ENCODE peak calls at places on chromosomes 6 and 20, in eight cellular contexts. P is upper lobe of right lung; J is effector memory CD4-positive, alpha-beta T cell; F is cardiac muscle cell; V is keratinocyte; E is transverse colon; G is ovary; N is lung. W is an unnamed sample. For H3K4me1, the result is how much of the 10 kb centered on the place peaks cover.

GRCh38 chr6:79777713-79778579 is 146.8 kb downstream of the SH3BGRL2 start:
- DNase-seq in P (peak), F (peak), V (no peak), G (peak), J (peak), E (peak), N (peak), W (peak)

GRCh38 chr6:87879144-87879861 is 168.3 kb upstream of the SPACA1 start:
- DNase-seq in E (peak), P (no peak), G (no peak), N (no peak), F (no peak), J (no peak), V (no peak), W (no peak)

GRCh38 chr6:20789162-20789561 is 254.9 kb downstream of the CDKAL1 start:
- DNase-seq in N (no peak), J (no peak), E (no peak), G (no peak), P (no peak), F (peak), V (no peak), W (no peak)

GRCh38 chr6:88989215-88989614 is 25.8 kb upstream of the RNGTT start:
- DNase-seq in P (no peak), F (peak), N (no peak), J (no peak), G (no peak), V (no peak), E (no peak), W (no peak)

GRCh38 chr6:73339340-73339739 is 14.7 kb downstream of the DPPA5 start:
- DNase-seq in E (no peak), F (no peak), J (no peak), V (no peak), P (no peak), N (no peak), G (no peak), W (no peak)

GRCh38 chr20:6702144-6702543 is 65.3 kb upstream of the BMP2 start:
- DNase-seq in F (no peak), J (no peak), N (no peak), V (no peak), G (no peak), E (no peak), P (no peak), W (no peak)

GRCh38 chr6:34816635-34817301 is 24.9 kb downstream of the BLTP3A start:
- DNase-seq in J (no peak), V (no peak), G (no peak), N (no peak), P (no peak), E (no peak), F (no peak), W (no peak)

GRCh38 chr6:74574794-74575193 is 631.1 kb downstream of the COL12A1 start:
- DNase-seq in P (no peak), G (no peak), F (peak), N (no peak), V (no peak), E (no peak), J (no peak), W (no peak)

GRCh38 chr6:81759782-81760181 is 7.3 kb upstream of the TENT5A start:
- DNase-seq in E (no peak), N (no peak), F (peak), V (peak), P (no peak), G (no peak), J (no peak), W (no peak)

GRCh38 chr6:43490523-43490939 is 13.2 kb downstream of the TJAP1 start:
- DNase-seq in J (no peak), F (no peak), N (no peak), V (no peak), E (no peak), G (no peak), P (no peak), W (no peak)

GRCh38 chr6:14693301-14694192 is 552.3 kb upstream of the JARID2 start:
- DNase-seq in P (no peak), E (no peak), V (no peak), N (no peak), G (no peak), J (no peak), F (no peak), W (no peak)

GRCh38 chr6:117495873-117496272 is 13.4 kb downstream of the DCBLD1 start:
- DNase-seq in P (no peak), N (no peak), E (no peak), F (no peak), V (no peak), J (no peak), G (no peak), W (no peak)

GRCh38 chr6:12297363-12298016 is 7.3 kb downstream of the EDN1 start:
- DNase-seq in F (no peak), E (no peak), V (no peak), J (no peak), N (no peak), P (no peak), G (no peak), W (no peak)

GRCh38 chr6:121222656-121223055 is 111.6 kb downstream of the TBC1D32 start:
- DNase-seq in V (peak), J (no peak), F (peak), E (no peak), P (no peak), N (no peak), G (no peak), W (no peak)

GRCh38 chr6:14721103-14721758 is 524.6 kb upstream of the JARID2 start:
- DNase-seq in F (peak), N (peak), J (no peak), G (no peak), V (no peak), E (no peak), P (no peak), W (no peak)

GRCh38 chr20:38620501-38620900 is 18.9 kb downstream of the ARHGAP40 start:
- DNase-seq in G (no peak), V (no peak), P (no peak), N (no peak), J (no peak), F (no peak), E (no peak), W (no peak)

GRCh38 chr20:36460648-36461599 is 80.4 kb upstream of the MYL9 start:
- DNase-seq in F (peak), N (peak), V (no peak), E (peak), G (peak), P (peak), J (peak), W (peak)

GRCh38 chr20:10728873-10729670 is 55.3 kb upstream of the JAG1 start:
- DNase-seq in F (no peak), E (no peak), J (no peak), V (no peak), P (no peak), N (no peak), G (no peak), W (no peak)

GRCh38 chr6:79719248-79719975 is 88.3 kb downstream of the SH3BGRL2 start:
- DNase-seq in E (no peak), F (peak), G (no peak), N (no peak), P (no peak), V (no peak), J (no peak), W (no peak)

GRCh38 chr6:156988276-156989158 is 211.3 kb downstream of the ARID1B start:
- DNase-seq in E (peak), V (no peak), G (no peak), F (peak), J (no peak), N (no peak), P (no peak), W (no peak)

GRCh38 chr6:158058156-158058723 is 76.6 kb downstream of the SYNJ2 start:
- DNase-seq in F (peak), P (no peak), E (no peak), J (no peak), N (no peak), V (no peak), G (no peak), W (no peak)
- H3K27ac ChIP-seq in F (no peak), P (no peak), E (no peak), J (no peak), N (no peak), V (peak), G (no peak), W (no peak)

DNA sequence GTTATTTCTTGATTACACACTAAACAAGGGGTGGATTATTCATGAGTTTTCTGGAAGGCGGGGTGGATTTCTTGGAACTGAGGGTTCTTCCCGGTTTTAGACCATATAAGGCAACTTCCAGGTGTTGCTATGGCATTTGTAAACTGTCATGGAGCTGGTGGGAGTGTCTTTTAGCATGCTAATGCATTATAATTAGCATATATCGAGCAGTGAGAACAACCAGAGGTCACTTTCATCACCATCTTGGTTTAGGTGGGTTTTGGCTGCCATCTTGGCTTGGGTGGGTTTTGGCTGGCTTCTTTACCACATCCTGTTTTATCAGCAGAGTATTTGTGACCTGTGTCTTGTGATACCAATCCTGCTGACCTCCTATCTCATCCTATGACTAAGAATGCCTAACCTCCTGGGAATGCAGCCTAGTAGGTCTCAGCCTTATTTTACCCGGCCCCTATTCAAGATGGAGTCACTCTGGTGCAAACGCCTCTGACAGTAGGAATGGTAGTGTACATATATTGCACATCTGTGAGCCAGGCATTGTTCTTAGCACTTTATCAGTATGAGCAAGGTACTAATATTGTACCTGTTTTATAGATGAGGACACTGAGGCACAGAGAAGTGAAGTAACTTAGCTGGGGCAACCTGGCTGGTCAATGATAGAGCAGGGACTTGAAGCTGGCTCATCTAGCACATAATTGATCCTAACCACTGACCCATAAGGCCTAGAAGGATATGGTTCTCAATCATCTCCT is 203.7 kb downstream of the NFATC2 start:
- DNase-seq in F (peak), E (no peak), P (no peak), J (no peak), G (no peak), N (no peak), V (no peak), W (no peak)
- H3K4me1 ChIP-seq in F (under half), E (under half), P (under half), J (under half), G (under half), N (under half), V (under half), W (under half)

GRCh38 chr6:27230758-27231111 is 16.8 kb upstream of the PRSS16 start:
- DNase-seq in N (no peak), V (no peak), J (no peak), P (no peak), E (no peak), F (no peak), G (no peak), W (no peak)
- H3K4me3 ChIP-seq in N (no peak), V (peak), J (no peak), P (no peak), E (no peak), F (peak), G (no peak), W (no peak)

GRCh38 chr6:25038992-25039391 is 103.2 kb upstream of the RIPOR2 start:
- DNase-seq in F (no peak), E (no peak), G (no peak), N (no peak), J (no peak), V (no peak), P (no peak), W (no peak)

GRCh38 chr6:25038300-25038699 is 102.5 kb upstream of the RIPOR2 start:
- DNase-seq in N (no peak), G (no peak), E (no peak), P (no peak), V (no peak), F (no peak), J (no peak), W (no peak)

GRCh38 chr6:25042984-25043725 is 107.4 kb upstream of the RIPOR2 start:
- DNase-seq in F (no peak), J (no peak), N (no peak), V (no peak), E (no peak), P (no peak), G (no peak), W (no peak)

GRCh38 chr6:25041676-25042598 is 106.2 kb upstream of the RIPOR2 start:
- DNase-seq in J (peak), E (peak), P (no peak), V (no peak), N (no peak), F (no peak), G (no peak), W (peak)

DNA sequence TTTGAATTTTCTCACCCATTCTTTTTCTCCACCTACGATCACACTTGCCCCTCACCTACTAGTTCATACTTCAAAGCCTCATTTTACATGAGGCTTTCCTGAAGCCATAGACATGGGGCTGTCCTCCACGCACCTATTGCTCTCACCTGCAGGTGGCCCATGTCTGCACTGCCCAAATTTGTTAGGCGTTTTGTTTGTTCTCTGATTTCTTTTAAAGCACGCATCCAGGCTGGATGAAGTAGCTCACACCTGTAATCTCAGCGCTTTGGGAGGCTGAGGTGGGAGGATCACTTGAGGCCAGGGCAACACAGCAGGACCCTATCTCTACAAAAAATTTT is 106.8 kb upstream of the RIPOR2 start:
- DNase-seq in J (peak), P (no peak), V (no peak), E (no peak), F (no peak), G (no peak), N (no peak), W (peak)
- H3K27ac ChIP-seq in J (peak), P (no peak), V (no peak), E (peak), F (no peak), G (no peak), N (no peak), W (peak)

GRCh38 chr6:85451586-85452306 is 1.9 kb downstream of the NT5E start:
- DNase-seq in E (no peak), F (no peak), G (no peak), N (no peak), J (no peak), V (no peak), P (no peak), W (no peak)

GRCh38 chr6:85450578-85450884 is 648 bp downstream of the NT5E start:
- DNase-seq in J (no peak), G (no peak), N (no peak), V (no peak), F (no peak), P (no peak), E (no peak), W (no peak)

GRCh38 chr6:85453052-85453451 is 3.2 kb downstream of the NT5E start:
- DNase-seq in J (no peak), G (no peak), V (no peak), F (no peak), N (no peak), P (no peak), E (no peak), W (no peak)

GRCh38 chr6:85453490-85453889 is 3.6 kb downstream of the NT5E start:
- DNase-seq in N (no peak), E (no peak), F (no peak), J (no peak), V (no peak), G (no peak), P (no peak), W (peak)

GRCh38 chr6:85452441-85452881 is 2.6 kb downstream of the NT5E start:
- DNase-seq in P (no peak), F (peak), G (no peak), V (no peak), J (no peak), N (no peak), E (no peak), W (no peak)
- H3K4me1 ChIP-seq in P (under half), F (under half), G (under half), V (half or more), J (under half), N (under half), E (under half), W (half or more)

DNA sequence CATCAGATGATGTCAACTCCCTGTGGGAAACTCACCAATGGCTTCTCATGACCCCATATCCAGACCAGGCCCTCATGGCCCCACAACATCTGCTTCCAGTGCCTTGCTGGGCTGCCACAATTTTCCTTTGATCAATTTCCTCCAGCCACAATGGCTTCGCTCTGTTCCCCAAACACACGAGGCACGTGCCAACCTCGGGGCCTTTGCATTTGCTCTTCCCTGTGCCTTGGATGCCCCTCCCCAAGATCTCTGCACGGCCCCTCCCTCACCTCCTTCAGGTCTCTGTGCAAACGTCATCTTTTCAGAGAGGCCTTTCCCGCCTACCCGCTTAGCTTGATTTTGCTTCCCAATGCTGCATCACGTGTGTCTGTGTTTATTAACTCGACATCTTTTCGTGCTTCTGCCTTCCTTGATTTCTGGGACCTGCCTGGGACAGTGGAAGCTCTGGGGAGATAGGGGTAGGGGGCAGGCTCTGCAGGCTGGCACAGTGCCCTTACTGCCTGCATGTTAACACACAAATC is 13.1 kb downstream of the PEDS1 start:
- DNase-seq in F (no peak), P (no peak), E (no peak), G (no peak), V (no peak), J (no peak), N (no peak), W (no peak)
- H3K4me3 ChIP-seq in F (no peak), P (no peak), E (no peak), G (no peak), V (no peak), J (no peak), N (no peak), W (no peak)

GRCh38 chr6:143697401-143697800 is 19.6 kb downstream of the PHACTR2 start:
- DNase-seq in E (no peak), F (no peak), P (no peak), J (no peak), V (no peak), G (no peak), N (no peak), W (no peak)
- H3K27ac ChIP-seq in E (peak), F (no peak), P (peak), J (no peak), V (no peak), G (peak), N (no peak), W (no peak)

DNA sequence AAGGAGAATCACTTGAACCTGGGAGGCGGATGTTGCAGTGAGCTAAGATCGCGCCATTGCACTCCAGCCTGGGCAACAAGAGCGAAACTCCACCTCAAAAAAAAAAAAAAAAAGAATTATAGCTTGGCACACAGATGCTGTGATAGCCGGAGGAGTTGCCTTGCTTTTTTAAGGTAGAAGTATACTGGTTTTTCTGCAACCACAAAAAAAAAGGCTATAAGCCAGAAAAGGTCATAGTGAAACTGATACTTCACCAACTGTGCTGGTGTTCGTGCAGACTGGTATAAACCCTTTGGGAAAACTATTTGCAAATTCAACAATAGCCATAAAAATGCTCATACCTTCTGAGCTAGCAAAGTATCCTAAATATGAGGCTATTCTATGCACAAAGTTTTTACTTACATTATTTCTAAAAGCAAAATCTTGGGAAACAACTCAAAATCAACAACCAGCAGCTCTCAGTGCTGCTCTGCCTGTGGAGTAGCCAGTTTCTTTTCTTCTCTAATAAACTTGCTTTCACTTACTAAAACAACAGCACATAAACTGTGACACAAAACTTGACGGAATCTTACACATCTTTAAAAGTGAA is 44.0 kb downstream of the B4GALT5 start:
- DNase-seq in V (no peak), N (no peak), E (no peak), P (no peak), G (no peak), J (no peak), F (no peak), W (no peak)
- H3K4me1 ChIP-seq in V (under half), N (under half), E (half or more), P (under half), G (under half), J (under half), F (under half), W (under half)

GRCh38 chr20:19867074-19867473 is 109.0 kb downstream of the RIN2 start:
- DNase-seq in V (no peak), G (no peak), N (no peak), F (peak), E (no peak), P (no peak), J (no peak), W (no peak)

GRCh38 chr20:19861147-19861759 is 103.2 kb downstream of the RIN2 start:
- DNase-seq in E (no peak), J (no peak), G (no peak), V (no peak), N (no peak), F (no peak), P (no peak), W (no peak)

GRCh38 chr20:19866070-19866469 is 108.0 kb downstream of the RIN2 start:
- DNase-seq in N (no peak), G (no peak), E (no peak), V (no peak), J (no peak), F (no peak), P (no peak), W (no peak)

GRCh38 chr20:19860742-19861141 is 102.7 kb downstream of the RIN2 start:
- DNase-seq in E (no peak), P (no peak), J (no peak), N (no peak), V (no peak), F (no peak), G (no peak), W (no peak)

GRCh38 chr20:19864130-19864529 is 106.1 kb downstream of the RIN2 start:
- DNase-seq in N (no peak), V (no peak), G (no peak), E (no peak), P (no peak), J (no peak), F (no peak), W (no peak)
- H3K4me3 ChIP-seq in N (no peak), V (no peak), G (no peak), E (no peak), P (no peak), J (no peak), F (no peak), W (no peak)

GRCh38 chr20:40538126-40538525 is 150.9 kb downstream of the MAFB start:
- DNase-seq in G (no peak), V (no peak), P (no peak), J (no peak), F (no peak), E (no peak), N (no peak), W (no peak)
- H3K27ac ChIP-seq in G (no peak), V (no peak), P (no peak), J (no peak), F (no peak), E (no peak), N (no peak), W (no peak)